ENCODE peak calls at places on chromosomes 13 and 19, in nine cellular contexts. One of them, this sample, is unnamed.

GRCh38 chr13:20721454-20722357 is 18.2 kb downstream of the IL17D start:
- DNase-seq in NCI-H2107: no peak
- DNase-seq in stimulated activated CD4-positive, alpha-beta T cell treated with anti-CD3 and anti-CD28 coated beads, Interleukin-1b, Interleukin-23, amount 100 ng/mL, for 1 hour: no peak
- DNase-seq in NCI-H2171: peak
- DNase-seq in heart right ventricle: peak
- DNase-seq in activated gamma-delta T cell treated with anti-CD3 and anti-CD28 coated beads, Interleukin-2, amount 50 U/mL, for 16 hours: no peak
- DNase-seq in AG09319: no peak
- DNase-seq in T follicular helper cell: no peak
- DNase-seq in effector memory CD8-positive, alpha-beta T cell: no peak
- DNase-seq in this sample: peak

GRCh38 chr13:50810998-50811397 is 32.5 kb downstream of the DLEU7 start:
- DNase-seq in NCI-H2107: no peak
- DNase-seq in stimulated activated CD4-positive, alpha-beta T cell treated with anti-CD3 and anti-CD28 coated beads, Interleukin-1b, Interleukin-23, amount 100 ng/mL, for 1 hour: no peak
- DNase-seq in NCI-H2171: no peak
- DNase-seq in heart right ventricle: no peak
- DNase-seq in activated gamma-delta T cell treated with anti-CD3 and anti-CD28 coated beads, Interleukin-2, amount 50 U/mL, for 16 hours: no peak
- DNase-seq in AG09319: no peak
- DNase-seq in T follicular helper cell: no peak
- DNase-seq in effector memory CD8-positive, alpha-beta T cell: no peak
- DNase-seq in this sample: no peak

GRCh38 chr19:4199699-4200293 is 17.3 kb downstream of the ANKRD24 start:
- DNase-seq in NCI-H2107: no peak
- DNase-seq in stimulated activated CD4-positive, alpha-beta T cell treated with anti-CD3 and anti-CD28 coated beads, Interleukin-1b, Interleukin-23, amount 100 ng/mL, for 1 hour: no peak
- DNase-seq in NCI-H2171: no peak
- DNase-seq in heart right ventricle: no peak
- DNase-seq in activated gamma-delta T cell treated with anti-CD3 and anti-CD28 coated beads, Interleukin-2, amount 50 U/mL, for 16 hours: no peak
- DNase-seq in AG09319: no peak
- DNase-seq in T follicular helper cell: no peak
- DNase-seq in effector memory CD8-positive, alpha-beta T cell: no peak
- DNase-seq in this sample: peak

GRCh38 chr13:23752111-23753001 is 136.8 kb downstream of the MIPEP start:
- DNase-seq in NCI-H2107: no peak
- DNase-seq in stimulated activated CD4-positive, alpha-beta T cell treated with anti-CD3 and anti-CD28 coated beads, Interleukin-1b, Interleukin-23, amount 100 ng/mL, for 1 hour: no peak
- DNase-seq in NCI-H2171: no peak
- DNase-seq in heart right ventricle: no peak
- DNase-seq in activated gamma-delta T cell treated with anti-CD3 and anti-CD28 coated beads, Interleukin-2, amount 50 U/mL, for 16 hours: no peak
- DNase-seq in AG09319: no peak
- DNase-seq in T follicular helper cell: no peak
- DNase-seq in effector memory CD8-positive, alpha-beta T cell: no peak
- DNase-seq in this sample: no peak

GRCh38 chr13:31627097-31627496 is 112.2 kb upstream of the RXFP2 start:
- DNase-seq in NCI-H2107: no peak
- DNase-seq in stimulated activated CD4-positive, alpha-beta T cell treated with anti-CD3 and anti-CD28 coated beads, Interleukin-1b, Interleukin-23, amount 100 ng/mL, for 1 hour: no peak
- DNase-seq in NCI-H2171: no peak
- DNase-seq in heart right ventricle: no peak
- DNase-seq in activated gamma-delta T cell treated with anti-CD3 and anti-CD28 coated beads, Interleukin-2, amount 50 U/mL, for 16 hours: no peak
- DNase-seq in AG09319: no peak
- DNase-seq in T follicular helper cell: no peak
- DNase-seq in effector memory CD8-positive, alpha-beta T cell: no peak
- DNase-seq in this sample: no peak

GRCh38 chr19:55247621-55248099 is 11.2 kb downstream of the PPP6R1 start:
- DNase-seq in NCI-H2107: no peak
- DNase-seq in stimulated activated CD4-positive, alpha-beta T cell treated with anti-CD3 and anti-CD28 coated beads, Interleukin-1b, Interleukin-23, amount 100 ng/mL, for 1 hour: no peak
- DNase-seq in NCI-H2171: no peak
- DNase-seq in heart right ventricle: peak
- DNase-seq in activated gamma-delta T cell treated with anti-CD3 and anti-CD28 coated beads, Interleukin-2, amount 50 U/mL, for 16 hours: no peak
- DNase-seq in AG09319: peak
- DNase-seq in T follicular helper cell: no peak
- DNase-seq in effector memory CD8-positive, alpha-beta T cell: no peak
- DNase-seq in this sample: no peak

GRCh38 chr19:14480695-14481069 is 5.5 kb upstream of the PTGER1 start:
- DNase-seq in NCI-H2107: no peak
- DNase-seq in stimulated activated CD4-positive, alpha-beta T cell treated with anti-CD3 and anti-CD28 coated beads, Interleukin-1b, Interleukin-23, amount 100 ng/mL, for 1 hour: no peak
- DNase-seq in NCI-H2171: no peak
- DNase-seq in heart right ventricle: no peak
- DNase-seq in activated gamma-delta T cell treated with anti-CD3 and anti-CD28 coated beads, Interleukin-2, amount 50 U/mL, for 16 hours: no peak
- DNase-seq in AG09319: no peak
- DNase-seq in T follicular helper cell: no peak
- DNase-seq in effector memory CD8-positive, alpha-beta T cell: no peak
- DNase-seq in this sample: no peak

GRCh38 chr19:33668968-33669367 is 47.2 kb downstream of the CHST8 start:
- DNase-seq in NCI-H2107: no peak
- DNase-seq in stimulated activated CD4-positive, alpha-beta T cell treated with anti-CD3 and anti-CD28 coated beads, Interleukin-1b, Interleukin-23, amount 100 ng/mL, for 1 hour: no peak
- DNase-seq in NCI-H2171: no peak
- DNase-seq in heart right ventricle: no peak
- DNase-seq in activated gamma-delta T cell treated with anti-CD3 and anti-CD28 coated beads, Interleukin-2, amount 50 U/mL, for 16 hours: no peak
- DNase-seq in AG09319: no peak
- DNase-seq in T follicular helper cell: no peak
- DNase-seq in effector memory CD8-positive, alpha-beta T cell: no peak
- DNase-seq in this sample: no peak

GRCh38 chr13:20489185-20489820 is 36.4 kb downstream of the CRYL1 start:
- DNase-seq in NCI-H2107: no peak
- DNase-seq in stimulated activated CD4-positive, alpha-beta T cell treated with anti-CD3 and anti-CD28 coated beads, Interleukin-1b, Interleukin-23, amount 100 ng/mL, for 1 hour: peak
- DNase-seq in NCI-H2171: no peak
- DNase-seq in heart right ventricle: no peak
- DNase-seq in activated gamma-delta T cell treated with anti-CD3 and anti-CD28 coated beads, Interleukin-2, amount 50 U/mL, for 16 hours: no peak
- DNase-seq in AG09319: no peak
- DNase-seq in T follicular helper cell: peak
- DNase-seq in effector memory CD8-positive, alpha-beta T cell: no peak
- DNase-seq in this sample: peak

GRCh38 chr19:49064029-49064629 is 489 bp downstream of the NTF4 start:
- DNase-seq in NCI-H2107: no peak
- DNase-seq in stimulated activated CD4-positive, alpha-beta T cell treated with anti-CD3 and anti-CD28 coated beads, Interleukin-1b, Interleukin-23, amount 100 ng/mL, for 1 hour: no peak
- DNase-seq in NCI-H2171: no peak
- DNase-seq in heart right ventricle: no peak
- DNase-seq in activated gamma-delta T cell treated with anti-CD3 and anti-CD28 coated beads, Interleukin-2, amount 50 U/mL, for 16 hours: no peak
- DNase-seq in AG09319: no peak
- DNase-seq in T follicular helper cell: no peak
- DNase-seq in effector memory CD8-positive, alpha-beta T cell: no peak
- DNase-seq in this sample: no peak

GRCh38 chr19:3699071-3699740 is 1.1 kb downstream of the PIP5K1C start:
- DNase-seq in NCI-H2107: no peak
- DNase-seq in stimulated activated CD4-positive, alpha-beta T cell treated with anti-CD3 and anti-CD28 coated beads, Interleukin-1b, Interleukin-23, amount 100 ng/mL, for 1 hour: no peak
- DNase-seq in NCI-H2171: no peak
- DNase-seq in heart right ventricle: peak
- DNase-seq in activated gamma-delta T cell treated with anti-CD3 and anti-CD28 coated beads, Interleukin-2, amount 50 U/mL, for 16 hours: no peak
- DNase-seq in AG09319: peak
- DNase-seq in T follicular helper cell: no peak
- DNase-seq in effector memory CD8-positive, alpha-beta T cell: no peak
- DNase-seq in this sample: peak